ENCODE peak calls at places on chromosomes 3 and 15, in seven cellular contexts. One of them, this sample, is unnamed.

GRCh38 chr3:101850327-101851048 is 1.2 kb downstream of the NFKBIZ start:
- DNase-seq in GM12865: peak; percentile 83
- DNase-seq in WERI-Rb-1: no peak
- DNase-seq in activated CD8-positive, alpha-beta T cell treated with anti-CD3 and anti-CD28 coated beads for 36 hours: peak; percentile 83
- DNase-seq in bronchial epithelial cell: peak; percentile 45
- DNase-seq in GM13976: peak; percentile 38
- DNase-seq in WTC11: no peak
- DNase-seq in this sample: peak; percentile 52

GRCh38 chr15:33559207-33559890 is 248.6 kb downstream of the RYR3 start:
- DNase-seq in GM12865: no peak
- DNase-seq in WERI-Rb-1: no peak
- DNase-seq in activated CD8-positive, alpha-beta T cell treated with anti-CD3 and anti-CD28 coated beads for 36 hours: no peak
- DNase-seq in bronchial epithelial cell: no peak
- DNase-seq in GM13976: no peak
- DNase-seq in WTC11: peak; percentile 16
- DNase-seq in this sample: no peak

GRCh38 chr3:124288996-124289395 is 297.1 kb upstream of the ROPN1 start:
- DNase-seq in GM12865: no peak
- DNase-seq in WERI-Rb-1: no peak
- DNase-seq in activated CD8-positive, alpha-beta T cell treated with anti-CD3 and anti-CD28 coated beads for 36 hours: no peak
- DNase-seq in bronchial epithelial cell: no peak
- DNase-seq in GM13976: no peak
- DNase-seq in WTC11: no peak
- DNase-seq in this sample: no peak

GRCh38 chr15:100692671-100693070 is 90.3 kb downstream of the ASB7 start:
- DNase-seq in GM12865: no peak
- DNase-seq in WERI-Rb-1: no peak
- DNase-seq in activated CD8-positive, alpha-beta T cell treated with anti-CD3 and anti-CD28 coated beads for 36 hours: no peak
- DNase-seq in bronchial epithelial cell: no peak
- DNase-seq in GM13976: no peak
- DNase-seq in WTC11: no peak
- DNase-seq in this sample: no peak

GRCh38 chr3:192207661-192208060 is 519.7 kb downstream of the FGF12 start:
- DNase-seq in GM12865: no peak
- DNase-seq in WERI-Rb-1: peak; percentile 5
- DNase-seq in activated CD8-positive, alpha-beta T cell treated with anti-CD3 and anti-CD28 coated beads for 36 hours: no peak
- DNase-seq in bronchial epithelial cell: no peak
- DNase-seq in GM13976: no peak
- DNase-seq in WTC11: no peak
- DNase-seq in this sample: no peak

GRCh38 chr3:11604139-11604895 is 39.4 kb downstream of the VGLL4 start:
- DNase-seq in GM12865: no peak
- DNase-seq in WERI-Rb-1: no peak
- DNase-seq in activated CD8-positive, alpha-beta T cell treated with anti-CD3 and anti-CD28 coated beads for 36 hours: no peak
- DNase-seq in bronchial epithelial cell: peak; percentile 30
- DNase-seq in GM13976: no peak
- DNase-seq in WTC11: no peak
- DNase-seq in this sample: no peak

GRCh38 chr3:120652281-120652680 is 29.8 kb downstream of the HGD start:
- DNase-seq in GM12865: no peak
- DNase-seq in WERI-Rb-1: peak; percentile 40
- DNase-seq in activated CD8-positive, alpha-beta T cell treated with anti-CD3 and anti-CD28 coated beads for 36 hours: no peak
- DNase-seq in bronchial epithelial cell: no peak
- DNase-seq in GM13976: no peak
- DNase-seq in WTC11: no peak
- DNase-seq in this sample: no peak

GRCh38 chr3:128411574-128412064 is 55.1 kb downstream of the DNAJB8 start:
- DNase-seq in GM12865: no peak
- DNase-seq in WERI-Rb-1: no peak
- DNase-seq in activated CD8-positive, alpha-beta T cell treated with anti-CD3 and anti-CD28 coated beads for 36 hours: no peak
- DNase-seq in bronchial epithelial cell: no peak
- DNase-seq in GM13976: no peak
- DNase-seq in WTC11: no peak
- DNase-seq in this sample: no peak

GRCh38 chr15:98548172-98548971 is 100.0 kb upstream of the IGF1R start:
- DNase-seq in GM12865: no peak
- DNase-seq in WERI-Rb-1: no peak
- DNase-seq in activated CD8-positive, alpha-beta T cell treated with anti-CD3 and anti-CD28 coated beads for 36 hours: peak; percentile 77
- DNase-seq in bronchial epithelial cell: peak; percentile 79
- DNase-seq in GM13976: no peak
- DNase-seq in WTC11: peak; percentile 72
- DNase-seq in this sample: no peak

GRCh38 chr3:43005253-43005652 is 26.1 kb downstream of the GASK1A start:
- DNase-seq in GM12865: no peak
- DNase-seq in WERI-Rb-1: no peak
- DNase-seq in activated CD8-positive, alpha-beta T cell treated with anti-CD3 and anti-CD28 coated beads for 36 hours: no peak
- DNase-seq in bronchial epithelial cell: peak; percentile 5
- DNase-seq in GM13976: no peak
- DNase-seq in WTC11: no peak
- DNase-seq in this sample: no peak

GRCh38 chr3:78941587-78941986 is 826.2 kb downstream of the ROBO1 start:
- DNase-seq in GM12865: peak; percentile 63
- DNase-seq in WERI-Rb-1: no peak
- DNase-seq in activated CD8-positive, alpha-beta T cell treated with anti-CD3 and anti-CD28 coated beads for 36 hours: no peak
- DNase-seq in bronchial epithelial cell: peak; percentile 92
- DNase-seq in GM13976: no peak
- DNase-seq in WTC11: no peak
- DNase-seq in this sample: no peak

GRCh38 chr15:42584031-42584765 is 8.8 kb downstream of the STARD9 start:
- DNase-seq in GM12865: no peak
- DNase-seq in WERI-Rb-1: peak; percentile 23
- DNase-seq in activated CD8-positive, alpha-beta T cell treated with anti-CD3 and anti-CD28 coated beads for 36 hours: no peak
- DNase-seq in bronchial epithelial cell: no peak
- DNase-seq in GM13976: no peak
- DNase-seq in WTC11: no peak
- DNase-seq in this sample: no peak

GRCh38 chr3:189488241-189488767 is 142.9 kb upstream of the TP63 start:
- DNase-seq in GM12865: no peak
- DNase-seq in WERI-Rb-1: no peak
- DNase-seq in activated CD8-positive, alpha-beta T cell treated with anti-CD3 and anti-CD28 coated beads for 36 hours: no peak
- DNase-seq in bronchial epithelial cell: peak; percentile 93
- DNase-seq in GM13976: no peak
- DNase-seq in WTC11: no peak
- DNase-seq in this sample: no peak

GRCh38 chr3:164806188-164806587 is 272.1 kb downstream of the SI start:
- DNase-seq in GM12865: no peak
- DNase-seq in WERI-Rb-1: peak; percentile 26
- DNase-seq in activated CD8-positive, alpha-beta T cell treated with anti-CD3 and anti-CD28 coated beads for 36 hours: no peak
- DNase-seq in bronchial epithelial cell: no peak
- DNase-seq in GM13976: no peak
- DNase-seq in WTC11: no peak
- DNase-seq in this sample: no peak
- TF ChIP-seq CTCF in GM12865: no peak
- TF ChIP-seq CTCF in WERI-Rb-1: peak; percentile 28
- TF ChIP-seq CTCF in activated CD8-positive, alpha-beta T cell treated with anti-CD3 and anti-CD28 coated beads for 36 hours: no peak
- TF ChIP-seq CTCF in bronchial epithelial cell: no peak
- TF ChIP-seq CTCF in GM13976: no peak
- TF ChIP-seq CTCF in WTC11: no peak
- TF ChIP-seq CTCF in this sample: no peak

GRCh38 chr15:74320358-74321247 is 46.8 kb downstream of the CYP11A1 start:
- DNase-seq in GM12865: peak; percentile 48
- DNase-seq in WERI-Rb-1: peak; percentile 95
- DNase-seq in activated CD8-positive, alpha-beta T cell treated with anti-CD3 and anti-CD28 coated beads for 36 hours: peak; percentile 75
- DNase-seq in bronchial epithelial cell: no peak
- DNase-seq in GM13976: peak; percentile 68
- DNase-seq in WTC11: peak; percentile 83
- DNase-seq in this sample: peak; percentile 46
- TF ChIP-seq CTCF in GM12865: peak; percentile 72
- TF ChIP-seq CTCF in WERI-Rb-1: peak; percentile 87
- TF ChIP-seq CTCF in activated CD8-positive, alpha-beta T cell treated with anti-CD3 and anti-CD28 coated beads for 36 hours: peak; percentile 63
- TF ChIP-seq CTCF in bronchial epithelial cell: peak; percentile 57
- TF ChIP-seq CTCF in GM13976: peak; percentile 70
- TF ChIP-seq CTCF in WTC11: peak; percentile 49
- TF ChIP-seq CTCF in this sample: peak; percentile 39

GRCh38 chr3:12981631-12982265 is 91.5 kb downstream of the IQSEC1 start:
- DNase-seq in GM12865: peak; percentile 46
- DNase-seq in WERI-Rb-1: no peak
- DNase-seq in activated CD8-positive, alpha-beta T cell treated with anti-CD3 and anti-CD28 coated beads for 36 hours: peak; percentile 53
- DNase-seq in bronchial epithelial cell: no peak
- DNase-seq in GM13976: no peak
- DNase-seq in WTC11: no peak
- DNase-seq in this sample: no peak
- TF ChIP-seq CTCF in GM12865: no peak
- TF ChIP-seq CTCF in WERI-Rb-1: no peak
- TF ChIP-seq CTCF in activated CD8-positive, alpha-beta T cell treated with anti-CD3 and anti-CD28 coated beads for 36 hours: no peak
- TF ChIP-seq CTCF in bronchial epithelial cell: no peak
- TF ChIP-seq CTCF in GM13976: no peak
- TF ChIP-seq CTCF in WTC11: no peak
- TF ChIP-seq CTCF in this sample: no peak

DNA sequence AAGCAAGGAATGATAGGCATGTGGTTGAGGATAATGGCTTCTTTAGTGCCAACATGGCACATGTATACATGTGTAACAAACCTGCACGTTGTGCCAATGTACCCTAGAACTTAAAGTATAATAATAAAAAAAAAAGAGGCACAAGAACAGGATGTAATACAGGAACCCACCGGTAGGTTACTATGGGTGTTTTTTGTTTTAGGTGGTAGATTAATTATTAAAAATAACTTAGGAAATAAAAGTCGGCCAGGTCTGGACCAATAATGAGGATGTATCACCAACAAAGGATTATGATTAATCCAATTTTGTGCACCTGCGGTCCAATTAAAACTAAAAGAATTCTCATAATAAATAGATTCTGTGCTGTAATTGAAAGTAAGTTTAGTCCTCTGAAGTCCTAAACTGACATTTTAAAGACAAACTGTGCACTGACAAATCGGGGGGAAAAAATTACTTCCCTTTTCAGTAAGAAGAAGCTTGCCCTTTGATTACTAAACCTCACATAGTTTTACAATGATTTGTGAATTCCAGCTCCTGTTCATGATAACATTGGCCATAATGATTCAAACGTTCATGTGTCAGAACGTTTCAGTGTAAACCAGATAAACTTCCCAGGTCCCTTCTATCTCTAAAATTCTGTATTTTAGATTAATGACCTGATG is 62.2 kb downstream of the CASR start:
- DNase-seq in GM12865: peak; percentile 63
- DNase-seq in WERI-Rb-1: no peak
- DNase-seq in activated CD8-positive, alpha-beta T cell treated with anti-CD3 and anti-CD28 coated beads for 36 hours: no peak
- DNase-seq in bronchial epithelial cell: peak; percentile 77
- DNase-seq in GM13976: no peak
- DNase-seq in WTC11: no peak
- DNase-seq in this sample: no peak
- TF ChIP-seq CTCF in GM12865: no peak
- TF ChIP-seq CTCF in WERI-Rb-1: no peak
- TF ChIP-seq CTCF in activated CD8-positive, alpha-beta T cell treated with anti-CD3 and anti-CD28 coated beads for 36 hours: peak; percentile 80
- TF ChIP-seq CTCF in bronchial epithelial cell: no peak
- TF ChIP-seq CTCF in GM13976: no peak
- TF ChIP-seq CTCF in WTC11: no peak
- TF ChIP-seq CTCF in this sample: no peak